ENCODE peak calls at places on chromosomes 11 and 22, in eight cellular contexts. V, X, S, P, U, K, I and B are unnamed samples.

GRCh38 chr22:45319319-45319675 is 9.6 kb downstream of the FAM118A start:
- DNase-seq in X (peak), P (peak), V (no peak), K (no peak), S (no peak), I (no peak), U (no peak), B (peak)

GRCh38 chr11:64013141-64013896 is 22.4 kb upstream of the FLRT1 start:
- DNase-seq in U (no peak), I (no peak), P (no peak), K (no peak), X (no peak), V (no peak), S (no peak), B (no peak)

GRCh38 chr22:50525991-50526848 is 822 bp upstream of the SCO2 start:
- DNase-seq in I (no peak), V (peak), P (peak), S (peak), U (peak), X (peak), K (no peak), B (no peak)

GRCh38 chr11:129911298-129911697 is 15.9 kb upstream of the NFRKB start:
- DNase-seq in U (no peak), V (peak), S (no peak), K (no peak), X (peak), I (no peak), P (peak), B (no peak)

GRCh38 chr11:15565846-15566245 is 451.1 kb downstream of the INSC start:
- DNase-seq in I (no peak), K (no peak), X (no peak), U (no peak), V (no peak), S (no peak), P (no peak), B (no peak)

GRCh38 chr11:13277719-13278619 is at the start of gene BMAL1:
- DNase-seq in V (no peak), P (no peak), S (peak), K (no peak), U (peak), I (no peak), X (no peak), B (no peak)

GRCh38 chr11:33642461-33643166 is 58.0 kb downstream of the C11orf91 start:
- DNase-seq in X (no peak), V (peak), K (peak), U (no peak), P (no peak), I (no peak), S (no peak), B (no peak)

GRCh38 chr11:47236482-47236881 is 12.1 kb downstream of the ACP2 start:
- DNase-seq in U (no peak), V (peak), X (peak), I (no peak), K (no peak), S (no peak), P (no peak), B (peak)

GRCh38 chr11:35114901-35115687 is 23.9 kb upstream of the CD44 start:
- DNase-seq in I (no peak), X (no peak), U (no peak), K (no peak), S (no peak), P (no peak), V (no peak), B (no peak)

GRCh38 chr11:82703796-82704195 is 29.9 kb downstream of the FAM181B start:
- DNase-seq in P (no peak), V (peak), U (no peak), K (no peak), X (no peak), S (no peak), I (no peak), B (no peak)

GRCh38 chr11:132422725-132423124 is 1052.3 kb downstream of the NTM start:
- DNase-seq in V (no peak), U (no peak), I (no peak), X (no peak), S (no peak), K (no peak), P (no peak), B (no peak)

GRCh38 chr11:110174645-110175310 is 81.6 kb downstream of the ZC3H12C start:
- DNase-seq in U (no peak), K (no peak), P (no peak), V (no peak), X (peak), S (no peak), I (no peak), B (no peak)

GRCh38 chr11:64947202-64947814 is 11.6 kb upstream of the GPHA2 start:
- DNase-seq in U (no peak), P (no peak), S (no peak), K (no peak), V (no peak), X (peak), I (no peak), B (no peak)

GRCh38 chr11:78417175-78417887 is at the start of gene GAB2:
- DNase-seq in P (no peak), V (peak), X (no peak), U (peak), I (no peak), S (no peak), K (no peak), B (no peak)

GRCh38 chr11:789951-790350 is at the start of gene CEND1:
- DNase-seq in U (no peak), I (no peak), P (no peak), V (no peak), S (no peak), X (peak), K (no peak), B (no peak)

GRCh38 chr22:46373838-46374662 is 38.5 kb downstream of the TRMU start:
- DNase-seq in U (peak), K (no peak), S (no peak), V (no peak), I (no peak), X (no peak), P (no peak), B (no peak)

GRCh38 chr11:110565344-110565684 is 135.6 kb downstream of the FDX1 start:
- DNase-seq in K (peak), I (no peak), P (peak), V (no peak), X (peak), U (no peak), S (no peak), B (no peak)

GRCh38 chr22:33747576-33748180 is 172.6 kb downstream of the LARGE1 start:
- DNase-seq in S (no peak), K (no peak), V (no peak), I (no peak), P (no peak), X (no peak), U (no peak), B (no peak)

GRCh38 chr22:22027955-22028354 is 45.4 kb upstream of the TOP3B start:
- DNase-seq in S (no peak), K (no peak), I (no peak), X (no peak), V (no peak), U (no peak), P (no peak), B (no peak)

GRCh38 chr11:3867209-3868071 is 12.0 kb downstream of the STIM1 start:
- DNase-seq in U (no peak), S (peak), K (no peak), I (no peak), P (peak), V (no peak), X (peak), B (no peak)

GRCh38 chr22:23478175-23478574 is 101.9 kb downstream of the IGLL1 start:
- DNase-seq in X (peak), U (no peak), I (no peak), K (no peak), V (peak), P (no peak), S (no peak), B (no peak)

GRCh38 chr11:133931449-133932060 is 25.2 kb downstream of the IGSF9B start:
- DNase-seq in P (no peak), S (no peak), I (no peak), K (no peak), U (peak), X (no peak), V (no peak), B (no peak)

GRCh38 chr11:86940122-86940777 is 14.9 kb downstream of the FZD4 start:
- DNase-seq in I (no peak), K (no peak), S (peak), X (peak), V (peak), P (peak), U (no peak), B (peak)

GRCh38 chr22:30232716-30233218 is 13.8 kb downstream of the LIF start:
- DNase-seq in U (no peak), X (peak), V (no peak), P (no peak), I (no peak), S (no peak), K (no peak), B (no peak)

GRCh38 chr11:16261836-16262644 is 94.3 kb downstream of the SOX6 start:
- DNase-seq in I (no peak), S (no peak), U (no peak), V (no peak), P (no peak), K (no peak), X (no peak), B (no peak)

GRCh38 chr11:64543818-64544217 is 47.2 kb upstream of the SLC22A12 start:
- DNase-seq in V (no peak), K (no peak), X (no peak), I (no peak), S (no peak), P (no peak), U (no peak), B (no peak)

GRCh38 chr22:27603823-27604190 is 197.7 kb downstream of the MN1 start:
- DNase-seq in V (no peak), S (peak), K (no peak), X (peak), U (no peak), I (peak), P (peak), B (no peak)

GRCh38 chr11:43573233-43573632 is 107.3 kb upstream of the HSD17B12 start:
- DNase-seq in K (peak), V (peak), U (no peak), P (no peak), I (no peak), S (no peak), X (peak), B (no peak)

GRCh38 chr11:43575931-43576833 is 104.4 kb upstream of the HSD17B12 start:
- DNase-seq in V (no peak), K (no peak), U (no peak), S (no peak), P (no peak), X (no peak), I (no peak), B (no peak)

GRCh38 chr11:43573873-43574272 is 106.7 kb upstream of the HSD17B12 start:
- DNase-seq in P (no peak), V (no peak), S (no peak), I (no peak), U (no peak), X (no peak), K (no peak), B (no peak)

GRCh38 chr11:43576834-43577521 is 103.6 kb upstream of the HSD17B12 start:
- DNase-seq in K (peak), U (no peak), P (peak), V (peak), X (peak), I (no peak), S (no peak), B (no peak)

DNA sequence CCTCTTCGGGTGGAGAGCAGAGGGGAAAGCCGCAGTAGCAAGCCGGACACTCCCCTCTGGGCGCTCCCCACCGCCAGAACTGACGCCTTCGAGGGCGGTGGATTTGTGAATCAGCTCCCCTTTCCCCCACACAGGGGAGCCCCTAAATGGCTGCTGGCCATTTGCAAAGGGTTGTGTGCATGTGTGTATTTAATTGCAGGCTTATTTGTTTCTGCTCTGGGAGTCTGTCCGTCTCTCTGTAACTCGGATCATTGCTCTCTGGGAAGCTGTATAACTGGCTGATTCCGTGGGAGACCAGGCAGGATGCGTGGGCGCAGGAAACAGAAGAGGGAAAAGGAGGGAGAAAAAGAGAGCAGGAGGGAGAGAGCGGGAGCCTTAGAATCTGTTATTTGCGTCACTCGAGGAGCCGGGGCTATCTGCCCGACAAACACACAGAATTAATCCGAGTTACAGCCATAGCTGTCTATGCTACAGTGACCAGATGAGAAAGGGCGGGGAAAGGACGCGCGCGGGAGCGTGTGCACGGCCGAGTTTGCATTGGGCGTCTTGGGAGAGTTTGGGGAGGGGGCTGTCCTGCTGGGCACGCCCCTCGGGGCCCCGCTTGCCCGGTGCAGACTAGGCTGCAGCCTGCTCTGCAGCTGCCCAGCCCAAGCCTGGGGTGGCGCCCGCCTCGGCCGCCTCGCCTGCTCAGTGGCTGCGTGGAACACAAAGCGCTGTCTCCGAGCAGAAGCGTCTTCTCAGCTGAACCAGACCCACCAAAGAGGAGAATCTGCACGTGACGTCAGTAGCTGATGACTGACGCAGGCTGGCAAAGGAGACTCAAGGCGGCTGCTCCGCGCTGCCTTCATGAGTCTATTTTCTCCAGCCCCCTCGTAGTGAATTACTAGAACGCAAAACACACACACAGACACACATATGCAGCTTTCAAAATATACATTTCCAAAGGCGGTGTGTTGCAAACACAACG is 105.3 kb upstream of the HSD17B12 start:
- DNase-seq in P (peak), K (no peak), I (no peak), U (no peak), S (no peak), V (no peak), X (peak), B (peak)
- H3K4me3 ChIP-seq in P (peak), K (no peak), I (peak), U (no peak), S (peak), V (no peak), X (peak), B (peak)

DNA sequence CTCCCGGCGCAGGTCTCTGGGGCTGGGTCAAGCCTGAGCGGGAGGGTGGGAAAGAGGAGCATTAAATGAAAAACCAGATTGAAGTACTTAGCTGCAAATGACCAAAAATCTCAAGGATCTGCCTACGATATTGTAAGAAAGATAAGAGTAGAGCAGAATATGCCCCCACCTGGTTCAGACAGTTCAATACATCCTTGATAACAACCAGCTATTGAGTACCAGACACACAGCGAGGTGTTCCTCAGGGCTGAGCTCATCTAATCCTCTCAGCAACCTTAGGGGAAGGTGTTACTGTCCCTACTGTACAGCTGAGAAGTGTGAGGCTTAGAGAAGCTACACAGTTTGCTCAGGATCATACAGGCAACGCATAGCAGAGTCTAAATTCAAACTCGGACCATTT is 27.4 kb upstream of the HMGXB4 start:
- DNase-seq in X (no peak), P (no peak), U (no peak), S (no peak), K (no peak), I (no peak), V (no peak), B (no peak)
- H3K4me3 ChIP-seq in X (no peak), P (no peak), U (no peak), S (no peak), K (no peak), I (no peak), V (peak), B (no peak)

GRCh38 chr11:57639321-57640067 is 10.2 kb downstream of the YPEL4 start:
- DNase-seq in U (no peak), V (peak), X (peak), S (no peak), I (no peak), K (no peak), P (no peak), B (peak)

GRCh38 chr11:57635236-57635635 is 14.5 kb downstream of the YPEL4 start:
- DNase-seq in S (no peak), U (no peak), I (no peak), P (no peak), K (no peak), V (no peak), X (no peak), B (no peak)

GRCh38 chr11:57638005-57638760 is 11.5 kb downstream of the YPEL4 start:
- DNase-seq in V (peak), K (no peak), P (peak), U (peak), X (peak), S (peak), I (peak), B (peak)

GRCh38 chr11:57638811-57639320 is 10.8 kb downstream of the YPEL4 start:
- DNase-seq in X (no peak), I (no peak), P (peak), K (no peak), U (no peak), V (no peak), S (no peak), B (no peak)

GRCh38 chr11:57637626-57638004 is 12.1 kb downstream of the YPEL4 start:
- DNase-seq in I (no peak), S (no peak), V (no peak), P (no peak), X (no peak), K (no peak), U (no peak), B (no peak)
- H3K4me3 ChIP-seq in I (peak), S (peak), V (peak), P (peak), X (peak), K (peak), U (no peak), B (peak)

GRCh38 chr22:19111140-19111539 is 11.1 kb downstream of the DGCR2 start:
- DNase-seq in X (no peak), P (no peak), S (no peak), I (no peak), U (no peak), K (no peak), V (no peak), B (no peak)

GRCh38 chr22:19109198-19110063 is 12.8 kb downstream of the DGCR2 start:
- DNase-seq in I (no peak), S (no peak), U (no peak), V (no peak), K (no peak), P (no peak), X (peak), B (peak)

GRCh38 chr22:19110064-19110458 is 12.2 kb downstream of the DGCR2 start:
- DNase-seq in I (no peak), K (no peak), X (no peak), V (no peak), P (no peak), U (no peak), S (no peak), B (no peak)

GRCh38 chr22:19113429-19113828 is 8.8 kb downstream of the DGCR2 start:
- DNase-seq in I (no peak), U (no peak), X (no peak), S (no peak), P (no peak), K (no peak), V (no peak), B (no peak)

DNA sequence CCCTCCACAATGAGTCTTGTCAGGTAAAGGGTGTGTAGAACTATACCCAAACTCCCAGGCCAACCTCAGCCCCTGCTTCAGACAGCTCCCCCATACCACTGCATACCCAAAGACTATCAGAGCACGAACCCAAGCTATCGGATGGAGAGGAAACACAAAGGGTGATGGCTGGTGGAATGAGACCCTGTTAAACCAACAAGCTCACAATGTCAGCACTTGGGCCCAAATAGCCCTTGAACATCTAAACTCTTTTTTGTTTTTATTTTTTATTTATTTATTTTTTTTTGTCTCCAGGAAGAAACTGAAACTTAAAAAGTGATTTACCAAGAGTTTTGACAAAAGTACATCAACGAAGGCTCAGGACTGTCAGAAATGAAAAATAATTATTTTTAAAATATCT is 10.6 kb downstream of the DGCR2 start:
- DNase-seq in U (no peak), X (no peak), S (no peak), V (no peak), I (no peak), P (no peak), K (no peak), B (no peak)
- H3K4me3 ChIP-seq in U (no peak), X (no peak), S (no peak), V (no peak), I (no peak), P (no peak), K (no peak), B (no peak)

DNA sequence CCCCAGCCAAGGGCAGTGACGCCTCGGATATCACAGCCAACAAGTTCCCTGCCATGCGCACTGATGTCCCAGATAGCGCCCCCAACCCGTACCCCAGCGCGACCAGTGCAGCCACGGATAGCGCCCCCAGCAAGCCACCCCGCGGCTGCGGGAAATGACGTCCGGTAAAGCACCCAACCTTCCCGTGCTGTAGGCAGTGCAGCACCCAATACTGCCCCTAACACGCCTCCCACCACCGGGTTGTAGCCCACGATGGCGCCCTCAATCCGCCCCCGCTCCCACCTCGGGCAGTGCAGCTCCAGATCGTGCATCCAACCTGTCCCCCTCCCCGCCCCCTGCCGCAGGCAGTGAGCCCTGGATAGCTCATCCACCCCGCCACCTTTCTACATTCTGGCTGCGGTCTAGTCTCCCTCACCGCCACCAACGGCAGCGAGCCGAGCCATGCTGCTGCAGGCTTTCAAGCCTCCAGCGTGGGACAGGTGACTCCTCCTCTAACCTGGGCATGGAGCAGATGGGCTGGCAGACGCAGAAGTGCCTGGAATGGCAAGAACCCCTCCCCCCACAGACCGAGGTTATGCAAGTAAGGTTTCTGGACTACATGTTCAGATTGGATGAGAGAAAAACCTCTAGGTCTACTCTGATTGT is 540 bp downstream of the RFPL2 start:
- DNase-seq in K (no peak), P (no peak), S (no peak), X (no peak), U (peak), V (no peak), I (no peak), B (no peak)
- H3K4me3 ChIP-seq in K (peak), P (no peak), S (peak), X (no peak), U (no peak), V (no peak), I (no peak), B (no peak)